ENCODE peak calls at places on chromosomes 6 and 20, in four cellular contexts. R is choroid plexus epithelial cell, Q is mesothelial cell of epicardium, K is cardiac muscle cell. B is an unnamed sample.

GRCh38 chr6:149170564-149171452 is 146.7 kb upstream of the TAB2 start:
- DNase-seq in K (peak), Q (no peak), R (peak), B (no peak)

GRCh38 chr6:136113736-136114173 is 136.4 kb downstream of the MTFR2 start:
- DNase-seq in R (peak), K (peak), Q (peak), B (peak)

GRCh38 chr20:38167851-38168760 is 3.0 kb upstream of the TGM2 start:
- DNase-seq in R (peak), K (peak), Q (no peak), B (peak)

GRCh38 chr20:12914804-12915203 is 94.0 kb upstream of the SPTLC3 start:
- DNase-seq in R (no peak), Q (no peak), K (no peak), B (no peak)

GRCh38 chr6:43927525-43928210 is 157.7 kb downstream of the VEGFA start:
- DNase-seq in R (no peak), K (no peak), Q (no peak), B (no peak)

GRCh38 chr6:157755032-157755751 is 67.9 kb upstream of the SNX9 start:
- DNase-seq in R (peak), K (no peak), Q (no peak), B (peak)

GRCh38 chr20:32635764-32636163 is 38.0 kb downstream of the C20orf203 start:
- DNase-seq in Q (no peak), R (peak), K (peak), B (no peak)

GRCh38 chr20:31505903-31506302 is 8.3 kb upstream of the HM13 start:
- DNase-seq in K (no peak), Q (no peak), R (no peak), B (no peak)

GRCh38 chr6:7243188-7243942 is 69.6 kb downstream of the SSR1 start:
- DNase-seq in K (peak), Q (no peak), R (peak), B (peak)

GRCh38 chr20:31722388-31723281 is at the start of gene BCL2L1:
- DNase-seq in K (peak), Q (peak), R (peak), B (peak)

GRCh38 chr20:41110930-41111577 is 26.3 kb upstream of the PLCG1 start:
- DNase-seq in R (no peak), K (no peak), Q (no peak), B (no peak)

GRCh38 chr6:116369540-116370327 is 1.0 kb upstream of the DSE start:
- DNase-seq in Q (no peak), K (no peak), R (peak), B (no peak)

GRCh38 chr6:31092769-31093505 is 19.4 kb downstream of the C6orf15 start:
- DNase-seq in Q (no peak), R (no peak), K (no peak), B (no peak)

GRCh38 chr6:7390218-7390878 is 740 bp downstream of the RIOK1 start:
- DNase-seq in R (peak), K (no peak), Q (no peak), B (no peak)

GRCh38 chr6:138160329-138161117 is 1.2 kb upstream of the ARFGEF3 start:
- DNase-seq in R (no peak), Q (no peak), K (no peak), B (no peak)

GRCh38 chr6:28167068-28167467 is 25.4 kb downstream of the ZKSCAN8 start:
- DNase-seq in R (peak), K (peak), Q (no peak), B (no peak)

GRCh38 chr20:45415822-45416637 is at the start of gene PIGT:
- DNase-seq in R (peak), Q (peak), K (peak), B (peak)

GRCh38 chr20:2872304-2873009 is 824 bp upstream of the PTPRA start:
- DNase-seq in K (peak), R (peak), Q (peak), B (peak)

GRCh38 chr6:42400031-42400760 is 51.5 kb downstream of the TRERF1 start:
- DNase-seq in Q (no peak), K (no peak), R (no peak), B (no peak)

GRCh38 chr6:144969873-144970272 is 684.7 kb downstream of the UTRN start:
- DNase-seq in R (no peak), K (no peak), Q (no peak), B (no peak)

GRCh38 chr6:90355965-90356364 is 59.3 kb upstream of the BACH2 start:
- DNase-seq in K (peak), R (no peak), Q (no peak), B (no peak)

GRCh38 chr6:26284537-26285142 is 80.4 kb upstream of the BTN3A2 start:
- DNase-seq in Q (peak), K (peak), R (peak), B (peak)

GRCh38 chr20:48825551-48825885 is 2.3 kb downstream of the PREX1 start:
- DNase-seq in K (no peak), Q (no peak), R (no peak), B (no peak)

GRCh38 chr6:154814063-154814462 is 80.8 kb downstream of the SCAF8 start:
- DNase-seq in Q (no peak), K (no peak), R (no peak), B (no peak)

GRCh38 chr6:3195377-3195694 is 32.1 kb downstream of the TUBB2B start:
- DNase-seq in R (no peak), K (no peak), Q (no peak), B (no peak)

GRCh38 chr20:36574278-36575065 is 1.1 kb downstream of the TGIF2 start:
- DNase-seq in Q (peak), K (peak), R (peak), B (peak)

GRCh38 chr20:14453259-14453658 is 115.8 kb upstream of the FLRT3 start:
- DNase-seq in K (no peak), Q (no peak), R (no peak), B (no peak)

GRCh38 chr20:23669866-23670265 is 19.0 kb downstream of the CST4 start:
- DNase-seq in Q (no peak), R (no peak), K (no peak), B (no peak)

GRCh38 chr6:148313483-148313882 is 29.2 kb upstream of the SASH1 start:
- DNase-seq in K (no peak), R (no peak), Q (no peak), B (no peak)

GRCh38 chr6:124964764-124965105 is 2.5 kb downstream of the RNF217 start:
- DNase-seq in R (no peak), K (no peak), Q (no peak), B (no peak)

GRCh38 chr6:108731229-108731565 is 117.0 kb upstream of the ARMC2 start:
- DNase-seq in Q (no peak), R (no peak), K (no peak), B (no peak)

GRCh38 chr20:9363673-9364072 is 150.7 kb upstream of the LAMP5 start:
- DNase-seq in Q (no peak), R (no peak), K (no peak), B (no peak)

GRCh38 chr6:134630468-134631180 is 312.7 kb upstream of the SGK1 start:
- DNase-seq in Q (no peak), R (no peak), K (no peak), B (no peak)

GRCh38 chr6:41439524-41440418 is 104.4 kb downstream of the NCR2 start:
- DNase-seq in K (peak), R (no peak), Q (no peak), B (no peak)

GRCh38 chr20:61976650-61977332 is 88.9 kb downstream of the TAF4 start:
- DNase-seq in R (no peak), K (no peak), Q (no peak), B (no peak)

GRCh38 chr6:121653624-121654008 is 218.2 kb downstream of the GJA1 start:
- DNase-seq in Q (no peak), R (no peak), K (no peak), B (no peak)

GRCh38 chr20:22403860-22404608 is 180.3 kb downstream of the FOXA2 start:
- DNase-seq in K (peak), R (peak), Q (no peak), B (no peak)

GRCh38 chr6:136784910-136785746 is 7.1 kb downstream of the MAP3K5 start:
- DNase-seq in Q (no peak), R (peak), K (peak), B (peak)

GRCh38 chr6:11632795-11633511 is 95.4 kb downstream of the TMEM170B start:
- DNase-seq in Q (no peak), R (peak), K (peak), B (no peak)

DNA sequence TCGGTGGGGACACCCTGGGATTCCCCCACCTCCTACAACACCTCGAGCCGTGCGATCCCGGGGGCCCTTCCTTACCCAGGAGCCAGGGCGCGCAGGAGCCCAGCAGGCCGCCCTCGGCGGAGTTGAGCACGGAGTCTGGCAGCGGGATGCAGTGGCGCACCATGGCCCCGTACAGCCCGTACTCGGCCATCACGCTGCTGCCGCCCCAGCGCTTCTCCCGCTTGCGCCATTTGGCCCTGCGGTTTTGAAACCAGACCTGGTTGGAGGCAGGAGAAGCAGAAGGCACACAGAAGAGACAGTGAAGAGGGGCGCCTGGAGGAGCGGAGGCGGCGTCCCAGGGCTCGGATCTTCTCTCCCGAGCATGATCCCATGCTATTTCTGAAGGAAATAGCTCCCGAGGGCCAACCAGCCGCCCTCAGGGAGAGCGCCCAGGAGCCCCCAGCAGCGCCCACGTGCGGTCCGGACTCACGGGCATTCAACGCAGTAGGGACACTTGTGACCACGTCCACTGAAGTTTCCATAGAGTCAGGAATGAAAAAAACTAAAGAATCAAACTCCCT is 4.3 kb downstream of the VSX1 start:
- DNase-seq in R (peak), K (peak), Q (peak), B (peak)
- TF ChIP-seq CTCF in R (peak), K (no peak), Q (no peak), B (no peak)

GRCh38 chr20:58703765-58704331 is 11.2 kb downstream of the NPEPL1 start:
- DNase-seq in K (no peak), R (no peak), Q (peak), B (peak)

GRCh38 chr20:58701431-58702160 is 9.0 kb downstream of the NPEPL1 start:
- DNase-seq in K (no peak), R (no peak), Q (peak), B (no peak)

GRCh38 chr20:58702161-58702510 is 9.5 kb downstream of the NPEPL1 start:
- DNase-seq in R (no peak), K (no peak), Q (peak), B (no peak)

GRCh38 chr20:58700823-58701222 is 8.2 kb downstream of the NPEPL1 start:
- DNase-seq in R (no peak), Q (peak), K (peak), B (no peak)

GRCh38 chr20:58702859-58703648 is 10.5 kb downstream of the NPEPL1 start:
- DNase-seq in Q (peak), R (no peak), K (no peak), B (peak)
- TF ChIP-seq CTCF in Q (no peak), R (peak), K (peak), B (no peak)

GRCh38 chr6:111844376-111844775 is 28.9 kb downstream of the FYN start:
- DNase-seq in K (no peak), Q (no peak), R (no peak), B (no peak)

GRCh38 chr6:111843347-111844147 is 29.7 kb downstream of the FYN start:
- DNase-seq in R (no peak), Q (no peak), K (no peak), B (no peak)

GRCh38 chr6:111846061-111846460 is 27.2 kb downstream of the FYN start:
- DNase-seq in K (no peak), Q (no peak), R (no peak), B (no peak)

GRCh38 chr6:111845441-111845871 is 27.8 kb downstream of the FYN start:
- DNase-seq in R (peak), Q (no peak), K (no peak), B (no peak)

DNA sequence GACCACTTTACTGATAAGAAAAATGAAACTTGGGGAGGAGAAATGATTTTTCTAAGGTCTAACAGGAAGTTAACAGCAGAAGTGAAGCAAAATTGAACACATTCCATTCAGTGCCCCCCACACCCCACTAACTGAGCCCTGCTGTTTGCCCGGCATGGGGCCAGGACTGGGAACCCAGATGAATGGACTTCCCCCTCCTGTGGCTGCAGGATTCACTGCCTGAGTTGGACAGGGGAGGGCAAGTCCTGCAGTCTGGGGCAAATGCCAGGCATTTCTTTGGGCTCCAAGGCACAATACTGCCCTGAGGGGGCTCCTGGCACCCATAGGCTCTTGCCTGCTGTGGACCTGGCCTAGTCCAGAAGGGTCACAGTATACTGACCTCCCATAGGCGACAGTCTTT is 28.3 kb downstream of the FYN start:
- DNase-seq in R (peak), Q (no peak), K (peak), B (no peak)
- TF ChIP-seq CTCF in R (peak), Q (no peak), K (no peak), B (peak)

GRCh38 chr6:100257661-100258395 is 206.9 kb downstream of the SIM1 start:
- DNase-seq in Q (no peak), R (peak), K (peak), B (no peak)
- TF ChIP-seq CTCF in Q (no peak), R (no peak), K (peak), B (no peak)

DNA sequence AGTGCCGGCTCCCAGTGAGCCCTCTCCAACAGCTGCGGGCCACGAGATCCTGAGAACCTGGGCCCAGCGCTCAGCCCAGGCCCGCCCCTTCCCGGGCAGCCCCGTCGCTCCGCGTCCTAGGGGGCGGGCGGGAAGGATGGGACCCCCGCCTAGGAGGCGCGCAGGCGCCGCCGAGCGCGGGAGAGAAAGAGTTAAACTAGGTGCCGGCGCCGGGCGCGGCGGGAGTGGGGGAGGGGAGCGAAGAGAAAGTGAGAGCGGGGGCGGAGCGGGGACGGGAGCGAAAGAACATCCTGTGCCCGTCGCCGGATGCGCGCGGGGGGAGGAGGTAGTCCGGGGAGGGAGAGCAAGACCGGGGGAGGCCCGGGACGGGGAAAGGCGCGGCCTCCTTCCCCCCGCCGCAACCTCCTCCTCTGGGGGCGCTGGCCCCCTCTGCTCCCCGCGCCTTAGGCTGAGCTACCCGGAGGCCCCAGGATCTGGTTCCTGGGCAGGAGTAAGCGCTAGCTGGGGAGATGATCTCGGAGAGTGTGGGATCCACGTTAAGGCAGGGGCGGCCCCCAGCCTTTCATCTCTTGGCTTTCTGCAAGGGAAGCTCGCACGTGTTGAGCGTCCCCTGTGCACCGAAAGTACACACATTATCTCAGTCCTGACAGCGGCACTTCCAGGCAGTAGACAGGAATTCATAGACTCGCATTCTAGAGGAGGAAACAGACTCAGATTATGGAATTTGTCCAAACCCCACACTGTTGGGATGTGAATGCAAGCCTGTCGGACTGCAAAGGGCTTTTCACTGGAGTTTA is 4.9 kb upstream of the ARMC12 start:
- DNase-seq in R (peak), Q (peak), K (peak), B (peak)
- TF ChIP-seq CTCF in R (no peak), Q (no peak), K (no peak), B (no peak)

B was measured in right atrium auricular region.